ENCODE peak calls at places on chromosome 1, in four cellular contexts. X is WTC11, T is H1, S is K562. F is an unnamed sample.

GRCh38 chr1:225944951-225945350 is 3.9 kb upstream of the LEFTY2 start:
- DNase-seq in X (no peak), T (no peak), S (peak; percentile 14), F (no peak)

GRCh38 chr1:84089470-84090261 is 54.4 kb upstream of the PRKACB start:
- DNase-seq in X (no peak), T (no peak), S (no peak), F (no peak)

GRCh38 chr1:33237579-33237978 is 18.7 kb upstream of the ZNF362 start:
- DNase-seq in X (no peak), T (no peak), S (no peak), F (peak; percentile 54)

GRCh38 chr1:53273526-53273925 is 35.2 kb upstream of the MAGOH start:
- DNase-seq in X (no peak), T (no peak), S (no peak), F (no peak)

GRCh38 chr1:114094303-114094663 is 59.4 kb downstream of the SYT6 start:
- DNase-seq in X (no peak), T (no peak), S (no peak), F (no peak)

GRCh38 chr1:77876884-77877283 is 11.5 kb upstream of the NEXN start:
- DNase-seq in X (no peak), T (no peak), S (no peak), F (no peak)

GRCh38 chr1:150346316-150346715 is 17.6 kb upstream of the RPRD2 start:
- DNase-seq in X (no peak), T (no peak), S (no peak), F (no peak)

GRCh38 chr1:192732787-192733186 is 76.1 kb upstream of the RGS2 start:
- DNase-seq in X (no peak), T (no peak), S (no peak), F (peak; percentile 55)

GRCh38 chr1:166282391-166283137 is 115.8 kb upstream of the FAM78B start:
- DNase-seq in X (no peak), T (no peak), S (no peak), F (no peak)

GRCh38 chr1:232316864-232317263 is 313.1 kb downstream of the SIPA1L2 start:
- DNase-seq in X (no peak), T (no peak), S (no peak), F (no peak)

GRCh38 chr1:207282049-207282448 is 39.4 kb upstream of the CD55 start:
- DNase-seq in X (no peak), T (no peak), S (no peak), F (no peak)

GRCh38 chr1:203945030-203945429 is 83.6 kb downstream of the SNRPE start:
- DNase-seq in X (no peak), T (no peak), S (no peak), F (no peak)

GRCh38 chr1:74468982-74469603 is 43.3 kb downstream of the LRRC53 start:
- DNase-seq in X (no peak), T (no peak), S (peak; percentile 30), F (peak; percentile 77)

GRCh38 chr1:56776581-56776980 is 42.6 kb downstream of the FYB2 start:
- DNase-seq in X (no peak), T (no peak), S (no peak), F (no peak)

GRCh38 chr1:63878914-63879313 is 105.1 kb downstream of the ROR1 start:
- DNase-seq in X (no peak), T (no peak), S (no peak), F (no peak)

GRCh38 chr1:234782821-234783220 is 172.8 kb upstream of the IRF2BP2 start:
- DNase-seq in X (no peak), T (no peak), S (no peak), F (peak; percentile 37)

GRCh38 chr1:44616991-44617702 is 57.1 kb downstream of the TMEM53 start:
- DNase-seq in X (peak; percentile 54), T (no peak), S (no peak), F (peak; percentile 72)
- TF ChIP-seq CREB1 in X (no peak), T (no peak), S (no peak), F (no peak)

GRCh38 chr1:76390451-76390850 is 315.9 kb downstream of the ST6GALNAC3 start:
- DNase-seq in X (no peak), T (no peak), S (no peak), F (no peak)
- TF ChIP-seq CREB1 in X (no peak), T (no peak), S (no peak), F (no peak)

DNA sequence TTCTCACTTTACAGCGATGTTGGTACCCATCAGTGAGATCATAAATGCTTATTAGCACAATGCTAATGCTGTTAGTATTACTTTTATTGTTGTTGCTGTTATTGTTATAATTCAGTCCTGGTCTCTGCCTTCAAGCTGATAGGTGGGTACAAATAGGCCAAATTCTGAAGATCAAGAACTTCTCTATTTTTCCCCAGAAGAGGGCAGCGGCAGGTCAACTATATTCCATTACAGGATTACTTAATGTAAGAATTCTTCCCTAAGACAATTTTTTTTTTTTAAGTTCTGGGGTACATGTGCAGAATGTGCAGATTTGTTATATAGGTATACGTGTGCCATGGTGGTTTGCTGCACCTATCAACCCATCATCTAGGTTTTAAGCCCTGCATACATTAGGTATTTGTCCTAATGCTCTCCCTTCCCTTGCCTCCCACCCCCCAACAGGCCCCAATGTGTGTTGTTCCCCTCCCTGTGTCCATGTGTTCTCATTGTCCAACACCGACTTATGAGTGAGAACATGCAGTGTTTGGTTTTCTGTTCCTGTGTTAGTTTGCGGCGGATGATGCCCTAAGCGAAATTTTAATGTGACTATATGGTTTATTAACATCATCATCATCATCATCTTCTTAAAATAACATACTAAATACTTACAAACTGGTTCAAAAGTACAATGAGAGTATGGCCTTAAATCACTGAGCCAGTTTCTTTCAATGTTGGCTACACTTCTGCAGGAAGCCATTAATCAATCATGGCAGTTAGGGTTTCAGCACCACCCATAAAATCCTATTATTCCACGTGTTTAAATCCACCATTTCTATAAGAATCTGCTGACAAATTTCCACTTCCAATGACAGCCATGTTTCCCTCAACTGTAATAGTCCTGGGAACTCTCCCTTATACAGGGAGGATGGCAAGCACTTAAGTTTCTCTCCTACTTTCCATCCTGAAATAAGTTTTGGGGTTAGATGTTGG is 19.2 kb downstream of the SLC19A2 start:
- DNase-seq in X (no peak), T (no peak), S (peak; percentile 34), F (peak; percentile 49)
- TF ChIP-seq CREB1 in X (no peak), T (no peak), S (no peak), F (no peak)

GRCh38 chr1:87117761-87118160 is 203.3 kb downstream of the HS2ST1 start:
- DNase-seq in X (no peak), T (no peak), S (no peak), F (no peak)

GRCh38 chr1:87111659-87112339 is 197.4 kb downstream of the HS2ST1 start:
- DNase-seq in X (no peak), T (no peak), S (no peak), F (no peak)

GRCh38 chr1:87119741-87120140 is 205.3 kb downstream of the HS2ST1 start:
- DNase-seq in X (no peak), T (no peak), S (no peak), F (no peak)

GRCh38 chr1:87113313-87113712 is 198.9 kb downstream of the HS2ST1 start:
- DNase-seq in X (no peak), T (no peak), S (no peak), F (no peak)

DNA sequence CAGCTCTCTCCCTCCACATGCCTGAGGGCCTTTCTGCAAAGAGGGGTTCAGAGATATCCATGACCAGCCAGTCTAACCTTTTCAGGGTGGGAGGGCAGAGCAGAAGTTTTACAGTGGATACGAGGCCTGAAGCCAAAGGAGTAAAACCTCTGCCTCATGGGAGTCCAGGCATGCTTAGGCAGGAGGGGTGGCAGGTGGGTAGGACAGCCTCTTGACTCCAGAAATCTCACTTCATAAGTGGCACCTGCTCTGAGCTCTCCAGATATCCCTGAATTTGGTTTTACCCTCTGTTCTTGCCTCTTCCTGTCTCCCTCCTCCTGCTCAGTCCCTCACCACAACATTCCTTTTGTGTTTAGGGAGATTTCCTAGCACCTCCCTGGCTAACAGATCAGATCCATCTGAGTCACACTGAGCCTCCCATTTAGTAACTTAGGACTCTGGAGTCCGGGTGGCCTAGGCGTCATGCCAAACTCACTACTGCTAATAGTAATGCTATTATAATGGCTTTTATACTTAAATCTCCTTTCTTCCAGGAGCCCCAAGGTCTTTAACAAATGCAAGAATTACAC is 201.0 kb downstream of the HS2ST1 start:
- DNase-seq in X (no peak), T (no peak), S (no peak), F (no peak)
- TF ChIP-seq CREB1 in X (no peak), T (no peak), S (no peak), F (no peak)

F was measured in GM23338.